ENCODE peak calls at places on chromosomes 12 and 14, in ten cellular contexts. K, O, A, F, J, E, I, S, N and Y are unnamed samples.

GRCh38 chr12:47411961-47412360 is 293.9 kb downstream of the RPAP3 start:
- DNase-seq in J (no peak), I (no peak), E (no peak), A (no peak), O (no peak), F (no peak), K (no peak), S (no peak), N (no peak), Y (no peak)

GRCh38 chr12:102329883-102330282 is 132.2 kb upstream of the PMCH start:
- DNase-seq in N (no peak), A (no peak), F (no peak), I (no peak), K (no peak), S (no peak), O (no peak), J (no peak), E (no peak), Y (no peak)

GRCh38 chr12:64669270-64669842 is 59.1 kb downstream of the RASSF3 start:
- DNase-seq in A (no peak), I (peak; percentile 16), K (peak; percentile 66), F (peak; percentile 63), E (peak; percentile 64), N (no peak), S (peak; percentile 69), J (no peak), O (no peak), Y (no peak)

GRCh38 chr14:69539631-69540410 is 34.9 kb downstream of the CCDC177 start:
- DNase-seq in S (no peak), A (no peak), O (no peak), N (no peak), J (no peak), E (peak; percentile 84), F (no peak), K (no peak), I (peak; percentile 22), Y (no peak)

GRCh38 chr12:46442239-46442638 is 69.7 kb upstream of the SLC38A2 start:
- DNase-seq in S (no peak), E (no peak), F (no peak), K (no peak), O (no peak), J (no peak), A (no peak), I (peak; percentile 65), N (no peak), Y (no peak)

GRCh38 chr12:13156277-13156676 is 40.2 kb upstream of the EMP1 start:
- DNase-seq in O (no peak), F (no peak), I (no peak), E (no peak), N (no peak), K (no peak), A (no peak), S (no peak), J (no peak), Y (no peak)

GRCh38 chr12:45050331-45050750 is 558 bp downstream of the DBX2 start:
- DNase-seq in E (peak; percentile 40), S (no peak), O (no peak), K (no peak), A (no peak), J (no peak), N (no peak), F (no peak), I (no peak), Y (no peak)

GRCh38 chr12:92028039-92028709 is 117.5 kb downstream of the BTG1 start:
- DNase-seq in I (peak; percentile 24), J (no peak), K (no peak), S (no peak), F (no peak), E (no peak), N (no peak), A (no peak), O (no peak), Y (peak; percentile 62)

GRCh38 chr14:68127166-68127565 is 307.6 kb downstream of the RAD51B start:
- DNase-seq in O (no peak), F (no peak), I (no peak), K (no peak), S (no peak), E (no peak), A (no peak), N (no peak), J (no peak), Y (no peak)

GRCh38 chr12:49783917-49784676 is 42.7 kb downstream of the TMBIM6 start:
- DNase-seq in I (peak; percentile 53), N (no peak), F (no peak), E (no peak), S (no peak), J (no peak), K (no peak), A (no peak), O (no peak), Y (no peak)

GRCh38 chr12:1875608-1876007 is 42.8 kb downstream of the CACNA2D4 start:
- DNase-seq in K (no peak), N (no peak), A (no peak), J (no peak), E (no peak), O (no peak), S (no peak), I (no peak), F (no peak), Y (no peak)

GRCh38 chr12:78703820-78704525 is 160.6 kb upstream of the SYT1 start:
- DNase-seq in E (no peak), K (no peak), J (no peak), I (peak; percentile 85), F (no peak), N (no peak), O (no peak), S (no peak), A (no peak), Y (no peak)

GRCh38 chr12:54383041-54383609 is 1.4 kb downstream of the ZNF385A start:
- DNase-seq in S (no peak), E (no peak), I (peak; percentile 79), K (no peak), J (no peak), F (no peak), A (no peak), N (no peak), O (no peak), Y (no peak)

GRCh38 chr12:80792861-80793260 is 76.1 kb downstream of the MYF5 start:
- DNase-seq in S (no peak), I (no peak), A (no peak), K (no peak), E (no peak), O (no peak), J (no peak), N (no peak), F (no peak), Y (no peak)

GRCh38 chr12:4681732-4682131 is 32.8 kb downstream of the NDUFA9 start:
- DNase-seq in J (no peak), F (no peak), A (no peak), S (no peak), E (no peak), K (no peak), N (no peak), O (no peak), I (no peak), Y (no peak)

GRCh38 chr12:91100901-91101300 is 10.4 kb downstream of the LUM start:
- DNase-seq in K (no peak), E (no peak), F (no peak), I (peak; percentile 78), O (no peak), N (no peak), J (no peak), A (no peak), S (no peak), Y (no peak)

GRCh38 chr14:98290596-98290995 is 981.4 kb downstream of the BCL11B start:
- DNase-seq in F (no peak), I (peak; percentile 31), E (no peak), O (no peak), N (no peak), A (no peak), S (no peak), J (no peak), K (no peak), Y (no peak)

GRCh38 chr12:4383304-4383865 is 3.9 kb upstream of the FGF23 start:
- DNase-seq in K (no peak), I (no peak), E (no peak), A (no peak), F (no peak), J (no peak), S (no peak), N (peak; percentile 20), O (no peak), Y (no peak)

GRCh38 chr12:130431176-130431575 is 93.5 kb downstream of the PIWIL1 start:
- DNase-seq in N (no peak), E (no peak), F (no peak), J (no peak), I (no peak), A (peak; percentile 1), K (peak; percentile 6), O (no peak), S (no peak), Y (no peak)

GRCh38 chr12:53798575-53798974 is 46.8 kb upstream of the CISTR start:
- DNase-seq in J (peak; percentile 89), O (peak; percentile 69), I (no peak), E (no peak), K (no peak), N (no peak), S (no peak), F (no peak), A (no peak), Y (no peak)

GRCh38 chr14:75459099-75459741 is 31.4 kb downstream of the JDP2 start:
- DNase-seq in E (peak; percentile 69), I (no peak), N (no peak), F (no peak), K (peak; percentile 5), S (no peak), O (no peak), J (peak; percentile 47), A (no peak), Y (no peak)

GRCh38 chr12:64010069-64010686 is 165.7 kb downstream of the SRGAP1 start:
- DNase-seq in A (no peak), E (no peak), J (no peak), O (no peak), N (no peak), I (peak; percentile 83), K (no peak), S (no peak), F (no peak), Y (no peak)

GRCh38 chr12:116975779-116976393 is 65.1 kb downstream of the FBXW8 start:
- DNase-seq in S (no peak), J (no peak), O (no peak), A (no peak), N (no peak), K (no peak), I (peak; percentile 20), E (no peak), F (no peak), Y (no peak)

GRCh38 chr12:70196732-70197361 is 46.4 kb upstream of the CNOT2 start:
- DNase-seq in F (no peak), N (no peak), A (no peak), S (no peak), E (no peak), K (no peak), O (no peak), I (peak; percentile 12), J (no peak), Y (peak; percentile 85)

GRCh38 chr14:42224053-42224888 is 617.6 kb downstream of the LRFN5 start:
- DNase-seq in F (no peak), I (peak; percentile 75), K (peak; percentile 33), S (peak; percentile 10), O (peak; percentile 3), J (peak; percentile 73), A (peak; percentile 61), E (no peak), N (peak; percentile 68), Y (peak; percentile 73)

GRCh38 chr14:102194856-102195255 is 55.2 kb downstream of the WDR20 start:
- DNase-seq in S (no peak), A (no peak), J (no peak), N (no peak), O (no peak), K (no peak), E (no peak), F (no peak), I (no peak), Y (no peak)

GRCh38 chr12:57604454-57605307 is at the start of gene DTX3:
- DNase-seq in E (no peak), O (peak; percentile 49), K (peak; percentile 65), I (peak; percentile 22), N (no peak), S (peak; percentile 58), J (peak; percentile 83), A (peak; percentile 58), F (no peak), Y (no peak)

GRCh38 chr12:75981247-75981646 is 50.3 kb downstream of the PHLDA1 start:
- DNase-seq in N (no peak), J (no peak), F (no peak), E (no peak), S (no peak), K (no peak), A (no peak), I (no peak), O (no peak), Y (no peak)